ENCODE peak calls at places on chromosomes 13 and 19, in ten cellular contexts. K is ovary, I is stomach, A is tibial nerve, B is transverse colon, R is SK-N-SH, Q is esophagus muscularis mucosa, P is GM12878, O is A549, T is H1. D is an unnamed sample. For H3K4me1, the result is how much of the 10 kb centered on the place peaks cover.

GRCh38 chr13:97219226-97219625 is 2.9 kb upstream of the MBNL2 start:
- DNase-seq in K (no peak), I (no peak), A (no peak), B (no peak), R (no peak), Q (no peak), P (no peak), O (no peak), T (no peak), D (no peak)

GRCh38 chr13:21529102-21529893 is 70.2 kb upstream of the ZDHHC20 start:
- DNase-seq in K (no peak), I (no peak), A (no peak), B (no peak), R (no peak), Q (no peak), P (no peak), O (no peak), T (no peak), D (no peak)

GRCh38 chr13:44692173-44692713 is 116.1 kb upstream of the TSC22D1 start:
- DNase-seq in K (no peak), I (no peak), A (no peak), B (no peak), R (no peak), Q (no peak), P (no peak), O (peak), T (no peak), D (no peak)

GRCh38 chr19:16371540-16371986 is 46.9 kb downstream of the KLF2 start:
- DNase-seq in K (peak), I (peak), A (no peak), B (peak), R (no peak), Q (no peak), P (peak), O (no peak), T (no peak), D (no peak)

GRCh38 chr19:32566246-32566830 is 14.7 kb upstream of the PDCD5 start:
- DNase-seq in K (no peak), I (no peak), A (no peak), B (no peak), R (no peak), Q (no peak), P (no peak), O (no peak), T (no peak), D (no peak)

GRCh38 chr13:48954086-48954485 is 21.6 kb upstream of the FNDC3A start:
- DNase-seq in K (no peak), I (no peak), A (no peak), B (no peak), R (no peak), Q (no peak), P (no peak), O (no peak), T (no peak), D (no peak)

GRCh38 chr19:46859637-46860124 is 1.1 kb upstream of the ARHGAP35 start:
- DNase-seq in K (peak), I (peak), A (peak), B (peak), R (peak), Q (no peak), P (no peak), O (peak), T (no peak), D (peak)

GRCh38 chr13:77377016-77377415 is 50.1 kb upstream of the MYCBP2 start:
- DNase-seq in K (no peak), I (no peak), A (no peak), B (no peak), R (no peak), Q (no peak), P (no peak), O (no peak), T (no peak), D (no peak)

GRCh38 chr19:9724157-9724556 is 44.4 kb downstream of the ZNF846 start:
- DNase-seq in K (no peak), I (no peak), A (no peak), B (no peak), R (no peak), Q (no peak), P (no peak), O (no peak), T (no peak), D (no peak)

GRCh38 chr19:46065486-46065885 is 24.7 kb upstream of the IGFL4 start:
- DNase-seq in K (no peak), I (no peak), A (no peak), B (no peak), R (no peak), Q (no peak), P (no peak), O (peak), T (no peak), D (no peak)

GRCh38 chr13:113161433-113161832 is 3.0 kb downstream of the PROZ start:
- DNase-seq in K (no peak), I (no peak), A (no peak), B (no peak), R (no peak), Q (no peak), P (no peak), O (no peak), T (no peak), D (no peak)

GRCh38 chr19:54317965-54318240 is 4.9 kb upstream of the LILRA5 start:
- DNase-seq in K (no peak), I (no peak), A (no peak), B (no peak), R (no peak), Q (no peak), P (no peak), O (no peak), T (no peak), D (no peak)

GRCh38 chr19:35080613-35081170 is 34.9 kb upstream of the FXYD3 start:
- DNase-seq in K (no peak), I (no peak), A (no peak), B (no peak), R (no peak), Q (no peak), P (no peak), O (no peak), T (no peak), D (no peak)

GRCh38 chr13:44726777-44727176 is 150.6 kb upstream of the TSC22D1 start:
- DNase-seq in K (no peak), I (no peak), A (no peak), B (no peak), R (no peak), Q (no peak), P (no peak), O (no peak), T (no peak), D (no peak)

GRCh38 chr13:105363747-105364177 is 1171.7 kb downstream of the EFNB2 start:
- DNase-seq in K (no peak), I (no peak), A (no peak), B (no peak), R (peak), Q (no peak), P (no peak), O (no peak), T (no peak), D (no peak)

GRCh38 chr13:27242642-27243185 is 8.6 kb upstream of the RPL21 start:
- DNase-seq in K (no peak), I (no peak), A (no peak), B (no peak), R (no peak), Q (no peak), P (no peak), O (no peak), T (no peak), D (no peak)

GRCh38 chr13:27334774-27335490 is 64.3 kb downstream of the RASL11A start:
- DNase-seq in K (no peak), I (no peak), A (no peak), B (no peak), R (no peak), Q (no peak), P (no peak), O (no peak), T (no peak), D (no peak)

GRCh38 chr13:50936681-50937080 is 27.1 kb downstream of the RNASEH2B start:
- DNase-seq in K (no peak), I (no peak), A (no peak), B (no peak), R (no peak), Q (no peak), P (no peak), O (no peak), T (no peak), D (no peak)

GRCh38 chr13:84126671-84127171 is 244.4 kb upstream of the SLITRK1 start:
- DNase-seq in K (no peak), I (no peak), A (no peak), B (no peak), R (no peak), Q (no peak), P (peak), O (no peak), T (no peak), D (no peak)

GRCh38 chr19:42225718-42226292 is 5.7 kb downstream of the ZNF526 start:
- DNase-seq in K (no peak), I (no peak), A (no peak), B (no peak), R (no peak), Q (no peak), P (no peak), O (no peak), T (no peak), D (no peak)
- TF ChIP-seq EP300 in K (no peak), I (no peak), A (no peak), B (no peak), R (no peak), Q (no peak), P (no peak), O (no peak), T (no peak), D (no peak)

GRCh38 chr13:111877906-111878305 is 189.0 kb upstream of the SOX1 start:
- DNase-seq in K (no peak), I (no peak), A (no peak), B (no peak), R (no peak), Q (peak), P (no peak), O (no peak), T (no peak), D (no peak)

GRCh38 chr13:111882351-111882750 is 184.6 kb upstream of the SOX1 start:
- DNase-seq in K (no peak), I (no peak), A (no peak), B (no peak), R (no peak), Q (peak), P (no peak), O (no peak), T (no peak), D (no peak)

GRCh38 chr13:111881700-111882099 is 185.2 kb upstream of the SOX1 start:
- DNase-seq in K (no peak), I (no peak), A (no peak), B (no peak), R (no peak), Q (peak), P (no peak), O (no peak), T (peak), D (no peak)

GRCh38 chr13:111880185-111880584 is 186.8 kb upstream of the SOX1 start:
- DNase-seq in K (no peak), I (no peak), A (no peak), B (no peak), R (no peak), Q (peak), P (no peak), O (no peak), T (peak), D (no peak)

GRCh38 chr13:111879719-111880118 is 187.2 kb upstream of the SOX1 start:
- DNase-seq in K (no peak), I (no peak), A (no peak), B (no peak), R (no peak), Q (peak), P (no peak), O (no peak), T (peak), D (no peak)
- H3K4me1 ChIP-seq in K (under half), I (under half), A (under half), B (under half), R (under half), Q (under half), P (under half), O (under half), T (under half), D (under half)

DNA sequence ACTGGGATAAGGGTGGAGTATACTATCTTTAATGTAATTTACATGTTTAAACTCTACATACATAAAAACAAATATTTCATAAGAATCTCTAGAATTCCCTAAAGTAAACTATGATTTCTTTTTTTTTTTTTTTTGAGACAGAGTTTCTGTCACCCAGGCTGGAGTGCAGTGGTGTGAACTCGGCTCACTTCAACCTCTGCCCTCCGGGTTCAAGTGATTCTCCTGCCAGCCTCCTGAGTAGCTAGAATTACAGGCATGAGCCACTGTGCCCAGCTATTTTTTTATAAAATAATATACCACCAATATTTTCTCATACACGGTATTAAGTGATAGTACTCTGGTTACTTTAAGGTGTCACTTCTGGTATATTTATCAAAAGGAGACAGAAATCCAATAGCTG is 105.8 kb downstream of the SLC25A15 start:
- DNase-seq in K (no peak), I (no peak), A (no peak), B (no peak), R (no peak), Q (no peak), P (no peak), O (no peak), T (no peak), D (no peak)
- TF ChIP-seq EP300 in K (no peak), I (no peak), A (no peak), B (no peak), R (no peak), Q (no peak), P (no peak), O (no peak), T (no peak), D (no peak)

GRCh38 chr19:19613456-19613855 is 5.0 kb downstream of the PBX4 start:
- DNase-seq in K (no peak), I (no peak), A (no peak), B (peak), R (no peak), Q (no peak), P (no peak), O (peak), T (no peak), D (no peak)
- H3K4me1 ChIP-seq in K (under half), I (under half), A (under half), B (under half), R (under half), Q (under half), P (under half), O (under half), T (under half), D (under half)

GRCh38 chr19:4910594-4911273 is 1.4 kb downstream of the UHRF1 start:
- DNase-seq in K (no peak), I (no peak), A (peak), B (peak), R (peak), Q (no peak), P (no peak), O (peak), T (no peak), D (no peak)

GRCh38 chr19:4908311-4908710 is 990 bp upstream of the UHRF1 start:
- DNase-seq in K (no peak), I (no peak), A (no peak), B (no peak), R (no peak), Q (no peak), P (no peak), O (no peak), T (no peak), D (no peak)

GRCh38 chr19:4908781-4909171 is 525 bp upstream of the UHRF1 start:
- DNase-seq in K (no peak), I (no peak), A (no peak), B (no peak), R (peak), Q (no peak), P (no peak), O (no peak), T (peak), D (no peak)

GRCh38 chr19:4909897-4910593 is 744 bp downstream of the UHRF1 start:
- DNase-seq in K (peak), I (peak), A (peak), B (peak), R (peak), Q (peak), P (peak), O (peak), T (peak), D (peak)

GRCh38 chr19:4909172-4909896 is at the start of gene UHRF1:
- DNase-seq in K (no peak), I (no peak), A (no peak), B (peak), R (peak), Q (no peak), P (no peak), O (peak), T (peak), D (no peak)
- TF ChIP-seq EP300 in K (no peak), I (no peak), A (no peak), B (no peak), R (no peak), Q (no peak), P (no peak), O (no peak), T (no peak), D (no peak)

GRCh38 chr19:55483681-55484361 is 1.2 kb upstream of the NAT14 start:
- DNase-seq in K (no peak), I (no peak), A (no peak), B (no peak), R (no peak), Q (no peak), P (no peak), O (no peak), T (peak), D (peak)
- H3K4me1 ChIP-seq in K (under half), I (under half), A (under half), B (under half), R (under half), Q (half or more), P (under half), O (under half), T (under half), D (under half)

DNA sequence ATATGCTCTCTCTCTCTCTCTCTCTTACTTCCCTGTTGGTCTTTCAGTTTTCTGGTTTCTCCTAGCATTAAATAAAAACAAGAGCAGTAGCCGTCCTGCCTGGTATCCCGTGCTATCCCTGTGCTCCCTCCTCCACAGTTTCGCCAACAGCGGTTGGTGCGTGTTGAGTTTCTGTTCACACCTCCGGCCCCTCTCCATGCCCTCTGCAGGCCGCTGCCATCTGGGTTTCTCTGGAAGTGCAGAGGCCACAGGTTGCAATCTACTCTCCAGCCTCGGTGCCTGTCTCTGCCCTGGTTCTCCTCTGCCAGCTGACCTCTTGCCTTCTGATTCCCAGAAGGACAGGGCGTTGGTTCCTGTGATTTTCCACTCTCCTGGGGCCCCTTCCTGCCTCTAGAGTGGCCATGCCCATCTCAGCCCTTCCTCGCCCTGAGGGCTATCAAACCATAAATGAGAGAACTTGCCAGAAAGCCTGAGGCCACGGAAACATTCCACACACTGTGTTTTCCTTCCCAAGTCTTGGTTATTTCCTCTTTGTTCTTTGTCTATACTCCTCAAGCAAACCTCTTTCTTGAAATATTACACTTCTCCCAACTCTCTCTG is 146.3 kb downstream of the SHISA2 start:
- DNase-seq in K (no peak), I (no peak), A (no peak), B (peak), R (no peak), Q (no peak), P (no peak), O (no peak), T (no peak), D (no peak)
- TF ChIP-seq EP300 in K (no peak), I (no peak), A (no peak), B (no peak), R (no peak), Q (no peak), P (no peak), O (no peak), T (no peak), D (no peak)

DNA sequence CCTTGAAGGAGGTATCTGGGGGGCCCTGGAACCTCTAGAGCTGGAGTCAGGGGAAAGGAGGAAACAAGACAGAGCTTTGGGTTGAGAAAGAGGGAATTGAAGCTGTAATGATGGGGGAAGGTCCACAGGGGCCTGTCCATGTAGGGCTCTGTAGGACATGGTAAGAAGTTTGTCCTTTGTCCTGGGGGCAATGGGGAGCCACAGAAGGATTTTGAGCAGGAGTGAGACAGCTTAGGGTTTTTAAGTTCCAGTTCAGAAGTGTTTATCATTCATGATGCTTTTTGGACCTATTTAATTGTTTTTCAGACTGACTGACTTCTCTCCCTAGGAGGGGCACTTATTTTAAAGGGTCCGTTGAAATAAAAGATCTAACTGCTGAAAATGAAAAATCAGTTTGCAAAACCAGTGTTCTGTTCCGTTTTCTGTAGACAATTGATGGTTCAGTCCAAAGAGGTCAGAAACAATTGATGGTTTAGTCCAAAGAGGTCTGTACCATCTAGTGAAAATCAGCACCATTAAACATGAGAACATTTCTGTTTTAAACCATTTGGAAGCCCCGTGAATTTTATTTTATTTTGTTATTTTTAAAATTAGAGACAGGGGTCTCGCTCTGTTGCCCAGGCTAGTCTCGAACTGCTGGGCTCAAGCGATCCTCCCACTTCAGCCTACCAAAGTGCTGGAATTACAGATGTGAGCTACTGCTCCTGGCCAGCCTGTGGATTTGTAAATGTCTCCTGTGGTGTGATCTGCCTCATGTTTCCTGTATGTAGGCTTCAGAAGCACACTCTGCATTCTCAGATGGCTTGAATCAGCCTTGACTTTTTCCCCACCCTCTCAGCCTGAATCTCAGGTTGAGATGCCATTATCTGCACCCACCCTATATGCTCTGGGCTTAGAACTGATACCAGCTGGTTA is 8.4 kb downstream of the PLD3 start:
- DNase-seq in K (no peak), I (no peak), A (no peak), B (no peak), R (no peak), Q (no peak), P (no peak), O (no peak), T (no peak), D (no peak)
- H3K4me1 ChIP-seq in K (under half), I (under half), A (under half), B (under half), R (under half), Q (under half), P (under half), O (under half), T (under half), D (under half)

GRCh38 chr13:74135306-74136088 is 1.3 kb upstream of the KLF12 start:
- DNase-seq in K (peak), I (peak), A (peak), B (peak), R (peak), Q (peak), P (peak), O (peak), T (peak), D (peak)
- TF ChIP-seq EP300 in K (no peak), I (no peak), A (no peak), B (no peak), R (no peak), Q (no peak), P (peak), O (no peak), T (no peak), D (no peak)